ENCODE peak calls at places on chromosomes 3 and 15, in four cellular contexts. One of them, this sample, is unnamed.
A peak's percentile ranks its signal among the peaks of the same experiment; 100 is the strongest.

GRCh38 chr3:172626241-172626640 is 84.6 kb downstream of the NCEH1 start:
- DNase-seq in K562: no peak
- DNase-seq in GM12878: no peak
- DNase-seq in HepG2: no peak
- DNase-seq in this sample: no peak

GRCh38 chr3:45145223-45145622 is 955 bp downstream of the CDCP1 start:
- DNase-seq in K562: no peak
- DNase-seq in GM12878: no peak
- DNase-seq in HepG2: no peak
- DNase-seq in this sample: no peak

GRCh38 chr15:31437686-31438085 is 111.1 kb downstream of the KLF13 start:
- DNase-seq in K562: no peak
- DNase-seq in GM12878: no peak
- DNase-seq in HepG2: no peak
- DNase-seq in this sample: no peak

GRCh38 chr15:72199721-72200212 is 2.2 kb upstream of the GRAMD2A start:
- DNase-seq in K562: peak; percentile 74
- DNase-seq in GM12878: peak; percentile 36
- DNase-seq in HepG2: peak; percentile 76
- DNase-seq in this sample: peak; percentile 77

GRCh38 chr3:195899701-195900425 is 8.5 kb downstream of the TNK2 start:
- DNase-seq in K562: no peak
- DNase-seq in GM12878: no peak
- DNase-seq in HepG2: no peak
- DNase-seq in this sample: no peak

GRCh38 chr3:52428151-52429005 is 16.5 kb downstream of the SEMA3G start:
- DNase-seq in K562: no peak
- DNase-seq in GM12878: no peak
- DNase-seq in HepG2: peak; percentile 76
- DNase-seq in this sample: peak; percentile 69

GRCh38 chr3:139937674-139938279 is 2.8 kb downstream of the CLSTN2 start:
- DNase-seq in K562: peak; percentile 57
- DNase-seq in GM12878: no peak
- DNase-seq in HepG2: no peak
- DNase-seq in this sample: peak; percentile 55

GRCh38 chr15:56760186-56760585 is 26.9 kb upstream of the ZNF280D start:
- DNase-seq in K562: no peak
- DNase-seq in GM12878: no peak
- DNase-seq in HepG2: no peak
- DNase-seq in this sample: no peak

GRCh38 chr15:74845208-74845568 is 2.2 kb upstream of the ULK3 start:
- DNase-seq in K562: no peak
- DNase-seq in GM12878: no peak
- DNase-seq in HepG2: no peak
- DNase-seq in this sample: no peak

GRCh38 chr15:66845266-66845785 is 143.3 kb downstream of the SMAD6 start:
- DNase-seq in K562: no peak
- DNase-seq in GM12878: no peak
- DNase-seq in HepG2: no peak
- DNase-seq in this sample: no peak

GRCh38 chr3:68878322-68878721 is 54.0 kb downstream of the TAFA4 start:
- DNase-seq in K562: peak; percentile 10
- DNase-seq in GM12878: no peak
- DNase-seq in HepG2: peak; percentile 16
- DNase-seq in this sample: peak; percentile 32

GRCh38 chr3:4099607-4100006 is 203.6 kb upstream of the SETMAR start:
- DNase-seq in K562: no peak
- DNase-seq in GM12878: no peak
- DNase-seq in HepG2: no peak
- DNase-seq in this sample: no peak

DNA sequence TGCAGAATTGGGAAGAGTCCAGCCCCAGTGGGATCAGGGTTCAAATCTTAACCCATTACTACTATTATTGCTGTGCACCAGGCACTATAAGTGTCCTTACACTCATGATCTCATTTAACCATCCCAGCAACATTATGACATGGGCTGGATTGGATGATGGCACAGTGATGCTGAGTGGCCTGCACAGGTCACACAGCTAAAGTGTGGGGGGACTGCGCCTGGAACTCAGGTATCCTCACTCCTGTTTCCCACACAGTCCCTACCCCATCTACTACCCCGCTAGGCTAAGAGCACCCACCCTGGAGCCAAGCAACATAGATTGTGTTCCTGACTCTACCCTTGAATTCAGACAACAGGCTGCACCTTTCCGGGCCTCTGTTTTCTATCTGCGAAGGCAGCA is 16.0 kb downstream of the WNT5A start:
- DNase-seq in K562: no peak
- DNase-seq in GM12878: no peak
- DNase-seq in HepG2: no peak
- DNase-seq in this sample: no peak
- TF ChIP-seq TARDBP in K562: no peak
- TF ChIP-seq TARDBP in GM12878: no peak
- TF ChIP-seq TARDBP in HepG2: no peak
- TF ChIP-seq TARDBP in this sample: no peak

GRCh38 chr3:118168175-118168574 is 866.5 kb downstream of the IGSF11 start:
- DNase-seq in K562: no peak
- DNase-seq in GM12878: no peak
- DNase-seq in HepG2: peak; percentile 0
- DNase-seq in this sample: no peak

GRCh38 chr3:118171236-118171852 is 863.3 kb downstream of the IGSF11 start:
- DNase-seq in K562: no peak
- DNase-seq in GM12878: no peak
- DNase-seq in HepG2: no peak
- DNase-seq in this sample: no peak

DNA sequence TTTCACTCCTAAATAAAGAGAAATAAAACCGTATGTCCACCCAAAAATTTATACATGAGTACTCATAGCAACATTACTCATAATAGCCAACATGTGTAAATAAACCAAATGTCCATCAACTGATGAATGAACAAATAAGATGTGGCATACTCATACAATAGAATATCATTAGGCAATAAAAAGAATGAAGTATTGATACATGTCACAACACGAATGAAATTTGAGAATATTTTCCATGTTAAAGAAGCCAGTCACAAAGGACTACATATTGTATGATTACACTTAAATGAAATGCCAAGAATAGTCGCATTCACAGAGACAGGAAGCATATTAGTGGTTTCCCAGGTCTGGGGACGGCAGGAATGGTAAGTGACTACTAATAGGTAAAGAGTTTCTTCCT is 869.2 kb downstream of the IGSF11 start:
- DNase-seq in K562: no peak
- DNase-seq in GM12878: no peak
- DNase-seq in HepG2: no peak
- DNase-seq in this sample: no peak
- TF ChIP-seq TARDBP in K562: no peak
- TF ChIP-seq TARDBP in GM12878: no peak
- TF ChIP-seq TARDBP in HepG2: no peak
- TF ChIP-seq TARDBP in this sample: no peak

GRCh38 chr3:115402651-115403050 is 220.7 kb upstream of the GAP43 start:
- DNase-seq in K562: no peak
- DNase-seq in GM12878: no peak
- DNase-seq in HepG2: no peak
- DNase-seq in this sample: no peak

GRCh38 chr3:115401298-115401697 is 222.0 kb upstream of the GAP43 start:
- DNase-seq in K562: no peak
- DNase-seq in GM12878: no peak
- DNase-seq in HepG2: no peak
- DNase-seq in this sample: no peak

GRCh38 chr3:115403791-115404190 is 219.5 kb upstream of the GAP43 start:
- DNase-seq in K562: no peak
- DNase-seq in GM12878: no peak
- DNase-seq in HepG2: no peak
- DNase-seq in this sample: no peak

GRCh38 chr3:115399751-115400150 is 223.6 kb upstream of the GAP43 start:
- DNase-seq in K562: no peak
- DNase-seq in GM12878: no peak
- DNase-seq in HepG2: no peak
- DNase-seq in this sample: no peak

DNA sequence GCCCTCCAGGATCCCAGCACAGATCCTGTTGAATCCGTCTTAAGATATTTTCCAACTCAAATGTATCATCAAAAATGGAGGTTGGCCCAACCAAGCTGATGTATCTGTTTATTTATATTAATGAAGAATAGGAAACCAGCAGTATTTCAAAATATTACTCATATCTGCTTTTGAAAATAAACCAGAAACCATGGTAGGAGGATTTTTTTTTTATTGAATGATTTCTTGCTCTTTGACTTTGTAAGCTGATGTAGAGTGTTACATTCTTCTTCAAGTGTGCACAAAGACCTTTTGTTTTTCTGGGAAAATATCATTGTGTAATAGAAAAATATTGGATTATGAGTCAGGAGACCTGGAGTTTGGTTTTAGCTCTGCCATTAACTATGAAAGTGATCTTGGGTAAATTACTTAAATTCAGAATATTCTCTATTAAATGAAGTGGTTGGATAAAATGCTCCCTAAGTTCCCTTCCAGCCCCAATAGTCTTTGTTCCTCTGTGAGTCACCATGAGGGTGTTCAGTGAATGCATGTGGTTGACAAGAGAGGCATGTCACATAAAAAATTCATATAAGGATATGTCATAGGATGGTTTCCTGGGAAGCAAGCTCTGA is 221.3 kb upstream of the GAP43 start:
- DNase-seq in K562: no peak
- DNase-seq in GM12878: no peak
- DNase-seq in HepG2: no peak
- DNase-seq in this sample: no peak
- TF ChIP-seq TARDBP in K562: no peak
- TF ChIP-seq TARDBP in GM12878: no peak
- TF ChIP-seq TARDBP in HepG2: no peak
- TF ChIP-seq TARDBP in this sample: no peak

DNA sequence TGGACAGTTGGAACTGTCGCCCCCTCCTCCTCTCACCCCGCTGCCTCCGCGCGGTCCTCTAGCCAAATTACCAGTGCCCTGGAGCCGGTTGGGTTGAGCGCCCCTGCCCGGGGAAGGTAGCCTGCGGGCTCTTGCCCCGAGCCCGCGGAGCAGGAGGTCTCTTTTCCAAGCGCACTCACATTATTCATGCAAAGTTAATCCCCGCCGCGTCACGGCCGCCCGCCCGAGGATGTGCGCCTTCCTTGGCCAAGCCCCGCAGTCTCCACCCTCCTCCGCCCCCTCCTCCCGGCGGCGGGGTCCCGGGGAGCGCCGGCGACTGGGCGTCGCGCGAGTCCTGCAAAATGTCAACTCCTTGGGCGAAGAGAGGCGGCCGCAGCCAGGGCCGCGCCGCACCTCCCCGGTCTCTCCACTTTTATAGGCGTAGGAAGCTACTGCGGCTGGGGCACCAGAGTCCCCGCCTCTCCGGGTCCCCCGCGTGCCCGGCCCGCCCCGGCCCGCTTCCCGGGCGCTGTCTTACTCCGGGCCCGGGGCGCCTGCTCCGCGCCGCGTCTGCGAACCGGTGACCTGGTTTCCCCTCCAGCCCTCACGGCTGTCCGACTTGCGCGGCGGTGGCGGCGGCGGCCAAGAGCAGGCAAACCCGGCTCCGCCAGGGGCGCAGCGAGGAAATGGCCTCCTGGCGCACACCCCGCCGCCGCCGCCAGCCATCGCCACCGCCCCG is at the start of gene THRB:
- DNase-seq in K562: peak; percentile 77
- DNase-seq in GM12878: no peak
- DNase-seq in HepG2: peak; percentile 56
- DNase-seq in this sample: peak; percentile 66
- TF ChIP-seq TARDBP in K562: no peak
- TF ChIP-seq TARDBP in GM12878: no peak
- TF ChIP-seq TARDBP in HepG2: no peak
- TF ChIP-seq TARDBP in this sample: no peak

DNA sequence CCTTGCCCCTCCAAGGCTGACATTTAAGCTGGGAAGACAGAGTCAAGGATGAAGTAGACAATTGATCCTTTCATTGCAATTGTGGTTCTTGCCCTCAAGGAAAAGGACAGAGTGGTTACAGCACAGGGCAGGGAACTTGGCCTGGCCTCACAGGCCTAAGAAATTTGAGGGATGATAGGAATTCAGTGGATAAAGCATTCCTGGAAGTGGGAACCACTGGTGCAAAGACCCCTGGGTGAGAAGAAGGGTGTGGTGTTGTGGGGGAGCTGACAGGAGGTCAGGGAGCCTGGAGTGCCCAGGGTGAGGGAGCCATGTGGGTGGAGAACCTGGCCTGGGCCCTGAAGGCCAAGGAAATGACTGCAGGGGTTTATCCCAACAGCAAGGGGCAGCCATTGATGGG is 287.4 kb downstream of the UACA start:
- DNase-seq in K562: no peak
- DNase-seq in GM12878: no peak
- DNase-seq in HepG2: no peak
- DNase-seq in this sample: no peak
- TF ChIP-seq TARDBP in K562: no peak
- TF ChIP-seq TARDBP in GM12878: no peak
- TF ChIP-seq TARDBP in HepG2: no peak
- TF ChIP-seq TARDBP in this sample: no peak

DNA sequence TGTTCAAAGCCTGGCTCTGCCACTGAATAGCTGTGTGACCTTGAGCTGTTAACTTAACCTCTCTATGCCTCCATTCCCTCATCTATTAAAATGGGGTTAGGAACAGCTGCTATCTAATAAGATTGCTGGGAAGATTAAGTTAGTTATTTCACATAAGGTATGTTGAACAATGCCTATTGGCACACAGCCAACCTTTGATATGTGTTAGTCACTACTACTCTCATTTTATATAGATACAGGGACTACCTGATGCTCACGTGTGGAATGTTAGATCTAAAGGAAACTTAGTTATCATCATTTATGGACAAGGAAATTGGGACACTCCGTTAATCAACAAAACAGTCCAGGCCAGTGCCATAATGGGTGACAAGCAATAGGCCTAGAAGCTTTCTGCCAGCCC is 332.4 kb upstream of the PPP2R3A start:
- DNase-seq in K562: no peak
- DNase-seq in GM12878: no peak
- DNase-seq in HepG2: no peak
- DNase-seq in this sample: no peak
- TF ChIP-seq TARDBP in K562: no peak
- TF ChIP-seq TARDBP in GM12878: no peak
- TF ChIP-seq TARDBP in HepG2: no peak
- TF ChIP-seq TARDBP in this sample: no peak

GRCh38 chr3:64668582-64669510 is 19.0 kb downstream of the ADAMTS9 start:
- DNase-seq in K562: no peak
- DNase-seq in GM12878: no peak
- DNase-seq in HepG2: no peak
- DNase-seq in this sample: no peak
- TF ChIP-seq TARDBP in K562: no peak
- TF ChIP-seq TARDBP in GM12878: no peak
- TF ChIP-seq TARDBP in HepG2: no peak
- TF ChIP-seq TARDBP in this sample: no peak

DNA sequence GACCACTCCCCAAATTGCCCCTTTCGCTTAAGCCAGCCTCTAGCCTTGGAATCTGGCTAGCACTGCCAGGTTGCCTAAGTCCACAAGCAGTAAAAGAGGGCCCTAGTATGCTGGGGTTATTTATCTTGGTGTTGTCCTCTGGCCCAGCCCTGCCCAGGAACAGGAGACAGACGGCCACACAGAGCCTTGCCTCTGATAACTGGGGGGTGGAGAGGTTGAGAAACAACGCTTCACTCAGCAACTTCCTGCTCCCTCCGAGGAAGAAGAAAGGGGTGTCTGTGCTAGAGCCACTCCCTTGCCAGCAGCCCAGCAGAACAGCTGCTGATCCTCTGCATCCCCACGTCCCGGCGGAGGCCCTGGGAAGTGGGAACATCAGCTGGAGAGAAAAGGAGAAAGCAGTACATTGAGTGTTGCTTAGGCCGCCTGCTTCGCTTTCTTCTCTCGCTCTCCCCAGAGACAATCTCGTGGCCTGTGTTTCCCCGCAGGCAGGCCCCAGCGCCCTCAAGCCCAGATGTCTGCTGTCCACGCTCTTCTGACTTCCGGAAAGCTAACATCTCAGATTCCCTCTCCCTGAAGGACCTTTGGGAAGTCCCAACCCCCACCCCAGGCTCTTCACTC is 22.6 kb upstream of the C3orf70 start:
- DNase-seq in K562: peak; percentile 51
- DNase-seq in GM12878: peak; percentile 27
- DNase-seq in HepG2: peak; percentile 92
- DNase-seq in this sample: no peak
- TF ChIP-seq TARDBP in K562: no peak
- TF ChIP-seq TARDBP in GM12878: no peak
- TF ChIP-seq TARDBP in HepG2: no peak
- TF ChIP-seq TARDBP in this sample: no peak

This sample was measured in HEK293T.